ENCODE peak calls at places on chromosomes 3 and 15, in seven cellular contexts. X, B, G, F, C, O and V are unnamed samples.

GRCh38 chr15:38195191-38195901 is 57.3 kb upstream of the SPRED1 start:
- DNase-seq in G (no peak), F (no peak), X (no peak), B (no peak), O (no peak), C (no peak), V (no peak)

GRCh38 chr3:89571707-89572106 is 464.3 kb downstream of the EPHA3 start:
- DNase-seq in C (no peak), O (no peak), B (no peak), X (no peak), F (no peak), G (peak), V (no peak)

GRCh38 chr3:169772530-169772950 is 656 bp upstream of the MYNN start:
- DNase-seq in X (peak), B (peak), O (peak), F (no peak), C (no peak), G (peak), V (peak)

GRCh38 chr3:169350228-169350627 is 313.3 kb downstream of the MECOM start:
- DNase-seq in O (no peak), F (no peak), G (no peak), X (no peak), B (no peak), C (no peak), V (no peak)

GRCh38 chr15:96276438-96277210 is 53.9 kb upstream of the NR2F2 start:
- DNase-seq in B (peak), G (no peak), O (no peak), X (no peak), F (no peak), C (no peak), V (no peak)

GRCh38 chr3:55543228-55543627 is 56.1 kb upstream of the WNT5A start:
- DNase-seq in F (no peak), X (no peak), B (peak), G (no peak), O (no peak), C (no peak), V (no peak)

GRCh38 chr15:90970274-90970673 is 15.6 kb downstream of the RCCD1 start:
- DNase-seq in G (no peak), C (no peak), O (no peak), X (no peak), B (no peak), F (no peak), V (no peak)

GRCh38 chr15:65066635-65067333 is 1.0 kb downstream of the RASL12 start:
- DNase-seq in G (no peak), F (no peak), O (no peak), C (no peak), X (peak), B (no peak), V (no peak)

GRCh38 chr15:70023769-70024491 is 73.8 kb downstream of the TLE3 start:
- DNase-seq in O (peak), B (peak), C (peak), X (no peak), G (peak), F (no peak), V (no peak)

GRCh38 chr15:89041507-89041906 is 46.7 kb upstream of the ABHD2 start:
- DNase-seq in G (no peak), O (no peak), B (no peak), F (no peak), X (no peak), C (no peak), V (no peak)

GRCh38 chr3:124834723-124835718 is 52.1 kb downstream of the ITGB5 start:
- DNase-seq in G (peak), C (no peak), B (no peak), F (peak), X (peak), O (peak), V (no peak)

GRCh38 chr15:57555270-57555669 is 36.4 kb upstream of the MYZAP start:
- DNase-seq in B (no peak), C (no peak), X (no peak), O (no peak), G (no peak), F (no peak), V (no peak)

GRCh38 chr15:77094397-77095030 is 23.6 kb upstream of the TSPAN3 start:
- DNase-seq in X (peak), G (no peak), O (no peak), F (no peak), C (no peak), B (no peak), V (no peak)

GRCh38 chr3:170808041-170808440 is 62.0 kb downstream of the RPL22L1 start:
- DNase-seq in O (no peak), X (no peak), F (no peak), B (no peak), C (no peak), G (no peak), V (no peak)

GRCh38 chr3:134059680-134060560 is 30.2 kb upstream of the SLCO2A1 start:
- DNase-seq in B (no peak), G (no peak), X (no peak), C (no peak), O (no peak), F (no peak), V (no peak)

GRCh38 chr3:35663471-35663870 is 24.1 kb downstream of the ARPP21 start:
- DNase-seq in C (no peak), F (no peak), G (peak), O (no peak), X (peak), B (no peak), V (no peak)

GRCh38 chr15:66766282-66767228 is 64.5 kb downstream of the SMAD6 start:
- DNase-seq in F (no peak), C (no peak), O (no peak), G (peak), B (peak), X (no peak), V (no peak)

GRCh38 chr15:33608714-33609113 is 297.9 kb downstream of the RYR3 start:
- DNase-seq in O (no peak), F (no peak), X (peak), B (no peak), C (no peak), G (no peak), V (no peak)

GRCh38 chr3:80010021-80010420 is 242.2 kb upstream of the ROBO1 start:
- DNase-seq in G (no peak), C (no peak), F (no peak), O (no peak), B (no peak), X (no peak), V (no peak)

GRCh38 chr15:55279746-55280351 is 9.8 kb downstream of the RAB27A start:
- DNase-seq in G (no peak), C (no peak), B (peak), F (peak), O (no peak), X (no peak), V (peak)

GRCh38 chr3:43014216-43014615 is 35.1 kb downstream of the GASK1A start:
- DNase-seq in F (no peak), G (no peak), C (no peak), X (no peak), B (no peak), O (no peak), V (no peak)

GRCh38 chr3:15368561-15369135 is 36.3 kb upstream of the SH3BP5 start:
- DNase-seq in X (no peak), C (no peak), O (no peak), F (no peak), G (no peak), B (no peak), V (no peak)

GRCh38 chr3:31968391-31968926 is 12.6 kb downstream of the OSBPL10 start:
- DNase-seq in C (no peak), B (peak), O (no peak), G (no peak), X (no peak), F (no peak), V (no peak)

GRCh38 chr3:65342084-65342683 is 654.4 kb upstream of the ADAMTS9 start:
- DNase-seq in F (no peak), G (peak), O (no peak), X (peak), B (peak), C (no peak), V (no peak)

GRCh38 chr15:51048308-51048707 is 46.4 kb downstream of the TNFAIP8L3 start:
- DNase-seq in O (no peak), X (no peak), F (no peak), B (no peak), C (no peak), G (no peak), V (no peak)

GRCh38 chr3:190036631-190037030 is 84.1 kb downstream of the P3H2 start:
- DNase-seq in O (no peak), B (peak), F (no peak), C (no peak), X (no peak), G (no peak), V (no peak)

GRCh38 chr15:67149859-67150824 is 84.7 kb downstream of the SMAD3 start:
- DNase-seq in X (peak), O (no peak), G (peak), F (peak), B (peak), C (peak), V (peak)

GRCh38 chr3:105598047-105598796 is 231.5 kb downstream of the ALCAM start:
- DNase-seq in G (no peak), F (no peak), B (peak), O (no peak), C (no peak), X (no peak), V (no peak)

GRCh38 chr15:87741350-87741749 is 515.2 kb downstream of the NTRK3 start:
- DNase-seq in C (no peak), O (no peak), G (no peak), F (no peak), X (no peak), B (no peak), V (no peak)

GRCh38 chr3:60708191-60708975 is 542.9 kb downstream of the FHIT start:
- DNase-seq in O (no peak), B (peak), C (no peak), G (no peak), F (no peak), X (no peak), V (no peak)

GRCh38 chr15:75554717-75555116 is 24.4 kb downstream of the PTPN9 start:
- DNase-seq in F (no peak), C (no peak), O (no peak), G (no peak), X (no peak), B (peak), V (no peak)

GRCh38 chr3:123300572-123300971 is 98.8 kb downstream of the SEC22A start:
- DNase-seq in F (no peak), B (no peak), O (no peak), G (no peak), C (no peak), X (no peak), V (no peak)